ENCODE peak calls at places on chromosomes 7 and 10, in five cellular contexts. G is AG09309, W is endothelial cell, X is GM23338, A is RWPE2. F is an unnamed sample.
A peak's percentile ranks its signal among the peaks of the same experiment; 100 is the strongest.

GRCh38 chr10:116274141-116274861 is 1.3 kb upstream of the GFRA1 start:
- DNase-seq in G (no peak), W (peak; percentile 20), X (peak; percentile 56), A (no peak), F (peak; percentile 17)

GRCh38 chr7:28362812-28363211 is 49.5 kb upstream of the CREB5 start:
- DNase-seq in G (no peak), W (no peak), X (peak; percentile 27), A (no peak), F (no peak)

GRCh38 chr7:117269417-117269816 is 53.4 kb downstream of the WNT2 start:
- DNase-seq in G (peak; percentile 95), W (no peak), X (no peak), A (no peak), F (no peak)

GRCh38 chr7:41130021-41130420 is 572.9 kb downstream of the INHBA start:
- DNase-seq in G (no peak), W (no peak), X (no peak), A (no peak), F (no peak)

GRCh38 chr10:63474488-63474887 is 8.7 kb upstream of the JMJD1C start:
- DNase-seq in G (no peak), W (no peak), X (no peak), A (no peak), F (no peak)

GRCh38 chr7:45601816-45602540 is 27.8 kb downstream of the ADCY1 start:
- DNase-seq in G (no peak), W (no peak), X (no peak), A (no peak), F (no peak)

GRCh38 chr7:96727534-96728088 is 18.0 kb upstream of the SEM1 start:
- DNase-seq in G (no peak), W (no peak), X (no peak), A (no peak), F (no peak)

GRCh38 chr10:90363799-90364483 is 493.9 kb downstream of the HTR7 start:
- DNase-seq in G (no peak), W (no peak), X (peak; percentile 52), A (no peak), F (no peak)

GRCh38 chr7:40372031-40372430 is 237.2 kb downstream of the SUGCT start:
- DNase-seq in G (no peak), W (no peak), X (no peak), A (no peak), F (no peak)

GRCh38 chr10:120931423-120931822 is 80.3 kb downstream of the WDR11 start:
- DNase-seq in G (no peak), W (no peak), X (no peak), A (no peak), F (no peak)

GRCh38 chr10:77493851-77494788 is 143.5 kb downstream of the KCNMA1 start:
- DNase-seq in G (no peak), W (peak; percentile 45), X (peak; percentile 72), A (no peak), F (no peak)

GRCh38 chr10:78428579-78428978 is 394.9 kb downstream of the RPS24 start:
- DNase-seq in G (no peak), W (no peak), X (no peak), A (no peak), F (no peak)

GRCh38 chr10:101902032-101902799 is 58.6 kb upstream of the KCNIP2 start:
- DNase-seq in G (no peak), W (no peak), X (peak; percentile 61), A (no peak), F (no peak)

GRCh38 chr10:113410618-113411017 is 142.2 kb upstream of the HABP2 start:
- DNase-seq in G (no peak), W (no peak), X (peak; percentile 19), A (no peak), F (no peak)

GRCh38 chr7:151448261-151449252 is 8.6 kb upstream of the CRYGN start:
- DNase-seq in G (no peak), W (peak; percentile 76), X (peak; percentile 88), A (no peak), F (peak; percentile 85)

GRCh38 chr10:22086730-22087364 is 83.3 kb upstream of the DNAJC1 start:
- DNase-seq in G (peak; percentile 21), W (no peak), X (peak; percentile 71), A (peak; percentile 68), F (no peak)

GRCh38 chr10:76576276-76576962 is 1061.2 kb downstream of the KCNMA1 start:
- DNase-seq in G (peak; percentile 65), W (no peak), X (no peak), A (no peak), F (no peak)

GRCh38 chr10:2839081-2839725 is 228.1 kb upstream of the PFKP start:
- DNase-seq in G (no peak), W (peak; percentile 64), X (peak; percentile 85), A (no peak), F (peak; percentile 50)

GRCh38 chr10:129761981-129762956 is 201.8 kb downstream of the EBF3 start:
- DNase-seq in G (no peak), W (no peak), X (no peak), A (no peak), F (no peak)

GRCh38 chr10:112689327-112689726 is 242.3 kb downstream of the VTI1A start:
- DNase-seq in G (no peak), W (peak; percentile 44), X (peak; percentile 71), A (no peak), F (no peak)

GRCh38 chr10:78829570-78829969 is 239.2 kb upstream of the ZMIZ1 start:
- DNase-seq in G (no peak), W (no peak), X (no peak), A (no peak), F (no peak)

GRCh38 chr7:107167483-107168232 is 1.1 kb upstream of the HBP1 start:
- DNase-seq in G (peak; percentile 57), W (no peak), X (peak; percentile 78), A (no peak), F (no peak)

GRCh38 chr7:88350118-88350517 is 43.4 kb upstream of the STEAP4 start:
- DNase-seq in G (no peak), W (no peak), X (no peak), A (no peak), F (no peak)

GRCh38 chr7:88344271-88344670 is 37.6 kb upstream of the STEAP4 start:
- DNase-seq in G (no peak), W (no peak), X (no peak), A (no peak), F (no peak)

GRCh38 chr7:88346357-88346756 is 39.7 kb upstream of the STEAP4 start:
- DNase-seq in G (no peak), W (no peak), X (no peak), A (no peak), F (no peak)

GRCh38 chr7:88347098-88347497 is 40.4 kb upstream of the STEAP4 start:
- DNase-seq in G (no peak), W (no peak), X (peak; percentile 21), A (no peak), F (no peak)

GRCh38 chr7:88344956-88345832 is 38.5 kb upstream of the STEAP4 start:
- DNase-seq in G (no peak), W (peak; percentile 62), X (peak; percentile 79), A (no peak), F (no peak)
- TF ChIP-seq CTCF in G (peak; percentile 22), W (no peak), X (peak; percentile 86), A (peak; percentile 60), F (peak; percentile 57)

GRCh38 chr10:93422121-93422520 is 60.0 kb downstream of the MYOF start:
- DNase-seq in G (no peak), W (no peak), X (no peak), A (no peak), F (no peak)
- TF ChIP-seq CTCF in G (no peak), W (no peak), X (no peak), A (no peak), F (no peak)

GRCh38 chr7:74473116-74473515 is 19.4 kb downstream of the GTF2IRD1 start:
- DNase-seq in G (no peak), W (no peak), X (no peak), A (no peak), F (no peak)
- TF ChIP-seq CTCF in G (no peak), W (no peak), X (no peak), A (no peak), F (no peak)

GRCh38 chr10:128318366-128318765 is 192.1 kb upstream of the MKI67 start:
- DNase-seq in G (no peak), W (no peak), X (no peak), A (no peak), F (no peak)
- TF ChIP-seq CTCF in G (no peak), W (no peak), X (no peak), A (no peak), F (no peak)

GRCh38 chr10:125011926-125012705 is 70.2 kb downstream of the ZRANB1 start:
- DNase-seq in G (no peak), W (no peak), X (no peak), A (no peak), F (no peak)
- TF ChIP-seq CTCF in G (no peak), W (no peak), X (no peak), A (no peak), F (no peak)

F was measured in GM10248.